ENCODE peak calls at places on chromosome 4, in four cellular contexts. One of them, this sample, is unnamed.

GRCh38 chr4:41026971-41027370 is 187.4 kb downstream of the APBB2 start:
- DNase-seq in GM23338: no peak
- DNase-seq in T-helper 22 cell: no peak
- DNase-seq in SK-N-SH: no peak
- DNase-seq in this sample: no peak

GRCh38 chr4:150828159-150828558 is 186.9 kb downstream of the LRBA start:
- DNase-seq in T-helper 22 cell: peak; percentile 34
- DNase-seq in GM23338: no peak
- DNase-seq in SK-N-SH: no peak
- DNase-seq in this sample: no peak

GRCh38 chr4:153486281-153487151 is 20.4 kb downstream of the TMEM131L start:
- DNase-seq in GM23338: peak; percentile 58
- DNase-seq in SK-N-SH: no peak
- DNase-seq in T-helper 22 cell: no peak
- DNase-seq in this sample: peak; percentile 54

GRCh38 chr4:103634236-103634635 is 85.5 kb downstream of the TACR3 start:
- DNase-seq in T-helper 22 cell: no peak
- DNase-seq in SK-N-SH: no peak
- DNase-seq in GM23338: peak; percentile 11
- DNase-seq in this sample: no peak

GRCh38 chr4:129783596-129783995 is 687.6 kb downstream of the C4orf33 start:
- DNase-seq in T-helper 22 cell: no peak
- DNase-seq in GM23338: no peak
- DNase-seq in SK-N-SH: no peak
- DNase-seq in this sample: no peak

GRCh38 chr4:84697159-84697558 is 114.2 kb downstream of the CDS1 start:
- DNase-seq in SK-N-SH: no peak
- DNase-seq in T-helper 22 cell: no peak
- DNase-seq in GM23338: no peak
- DNase-seq in this sample: no peak

GRCh38 chr4:122930877-122931276 is 8.5 kb upstream of the NUDT6 start:
- DNase-seq in T-helper 22 cell: no peak
- DNase-seq in SK-N-SH: no peak
- DNase-seq in GM23338: peak; percentile 39
- DNase-seq in this sample: no peak

GRCh38 chr4:88938138-88938537 is 118.8 kb downstream of the FAM13A start:
- DNase-seq in T-helper 22 cell: no peak
- DNase-seq in SK-N-SH: no peak
- DNase-seq in GM23338: peak; percentile 11
- DNase-seq in this sample: no peak

GRCh38 chr4:1576961-1577814 is 106.9 kb downstream of the FAM53A start:
- DNase-seq in T-helper 22 cell: no peak
- DNase-seq in SK-N-SH: no peak
- DNase-seq in GM23338: no peak
- DNase-seq in this sample: peak; percentile 60

GRCh38 chr4:114615435-114615834 is 16.8 kb downstream of the UGT8 start:
- DNase-seq in SK-N-SH: no peak
- DNase-seq in T-helper 22 cell: no peak
- DNase-seq in GM23338: no peak
- DNase-seq in this sample: no peak

GRCh38 chr4:8316911-8317351 is 47.4 kb downstream of the HTRA3 start:
- DNase-seq in T-helper 22 cell: no peak
- DNase-seq in GM23338: no peak
- DNase-seq in SK-N-SH: no peak
- DNase-seq in this sample: no peak

GRCh38 chr4:10620935-10621488 is 63.6 kb downstream of the CLNK start:
- DNase-seq in SK-N-SH: no peak
- DNase-seq in GM23338: peak; percentile 11
- DNase-seq in T-helper 22 cell: no peak
- DNase-seq in this sample: no peak

GRCh38 chr4:29722253-29722652 is 997.9 kb upstream of the PCDH7 start:
- DNase-seq in SK-N-SH: no peak
- DNase-seq in GM23338: no peak
- DNase-seq in T-helper 22 cell: no peak
- DNase-seq in this sample: no peak